ENCODE peak calls at places on chromosomes 13 and 19, in ten cellular contexts. N is heart left ventricle, D is nephron progenitor cell, U is OCI-LY7, H is neural crest cell, Y is fibroblast of mammary gland, K is esophagus squamous epithelium, R is lower leg skin, G is lung, T is A549. B is an unnamed sample.
A peak's percentile ranks its signal among the peaks of the same experiment; 100 is the strongest.

GRCh38 chr19:42250666-42251531 is 4.0 kb downstream of the ERF start:
- DNase-seq in K (no peak), U (no peak), Y (peak; percentile 66), T (no peak), H (no peak), G (no peak), N (no peak), R (no peak), D (no peak), B (peak; percentile 71)

GRCh38 chr13:111202745-111203144 is 87.6 kb downstream of the ARHGEF7 start:
- DNase-seq in Y (peak; percentile 90), U (peak; percentile 66), T (peak; percentile 26), H (no peak), G (no peak), R (no peak), D (no peak), K (no peak), N (no peak), B (peak; percentile 51)

GRCh38 chr19:10292206-10292788 is 2.5 kb downstream of the ICAM5 start:
- DNase-seq in K (no peak), R (peak; percentile 96), N (peak; percentile 92), D (peak; percentile 92), U (peak; percentile 81), T (peak; percentile 72), H (peak; percentile 65), Y (peak; percentile 43), G (peak; percentile 92), B (peak; percentile 87)

GRCh38 chr13:94345374-94346195 is 133.9 kb downstream of the DCT start:
- DNase-seq in T (peak; percentile 24), Y (peak; percentile 56), R (no peak), H (no peak), D (no peak), K (no peak), N (no peak), U (peak; percentile 1), G (no peak), B (no peak)

GRCh38 chr19:5060591-5061339 is 91.9 kb downstream of the KDM4B start:
- DNase-seq in T (no peak), K (no peak), U (no peak), R (no peak), Y (no peak), D (no peak), H (no peak), G (no peak), N (no peak), B (no peak)

GRCh38 chr19:33947565-33947964 is 150.9 kb downstream of the KCTD15 start:
- DNase-seq in N (no peak), U (peak; percentile 3), G (no peak), T (no peak), K (no peak), H (no peak), R (peak; percentile 48), Y (no peak), D (no peak), B (no peak)

GRCh38 chr13:53285896-53286430 is 257.4 kb downstream of the OLFM4 start:
- DNase-seq in D (no peak), U (no peak), H (no peak), T (no peak), N (no peak), K (no peak), R (no peak), G (no peak), Y (no peak), B (no peak)

GRCh38 chr19:38685666-38686529 is 38.4 kb downstream of the ACTN4 start:
- DNase-seq in G (no peak), H (no peak), T (peak; percentile 88), K (no peak), N (no peak), U (no peak), D (no peak), Y (peak; percentile 67), R (no peak), B (peak; percentile 37)

GRCh38 chr13:98397221-98397620 is 179.7 kb downstream of the STK24 start:
- DNase-seq in R (no peak), H (no peak), Y (peak; percentile 12), U (no peak), G (no peak), K (no peak), D (no peak), T (no peak), N (no peak), B (no peak)

GRCh38 chr13:72851678-72852014 is 69.7 kb downstream of the PIBF1 start:
- DNase-seq in H (no peak), U (no peak), R (no peak), G (no peak), K (no peak), N (no peak), D (no peak), Y (no peak), T (no peak), B (no peak)

GRCh38 chr13:36377822-36378480 is 31.8 kb upstream of the SPART start:
- DNase-seq in T (no peak), Y (no peak), D (no peak), K (no peak), R (no peak), H (no peak), G (no peak), U (no peak), N (no peak), B (no peak)

GRCh38 chr13:99214232-99214631 is 13.6 kb downstream of the UBAC2 start:
- DNase-seq in U (no peak), Y (no peak), T (no peak), K (no peak), H (no peak), D (no peak), N (no peak), R (no peak), G (no peak), B (peak; percentile 84)

GRCh38 chr13:111483621-111483987 is 163.2 kb downstream of the TEX29 start:
- DNase-seq in K (no peak), Y (no peak), T (no peak), G (no peak), D (no peak), U (no peak), H (no peak), N (no peak), R (no peak), B (no peak)

GRCh38 chr13:37656247-37656940 is 57.8 kb upstream of the POSTN start:
- DNase-seq in U (no peak), T (peak; percentile 78), D (no peak), K (no peak), G (no peak), N (no peak), H (no peak), Y (peak; percentile 99), R (no peak), B (no peak)

GRCh38 chr13:50122465-50122864 is 107.2 kb downstream of the KCNRG start:
- DNase-seq in K (no peak), H (no peak), Y (no peak), D (no peak), U (peak; percentile 32), G (no peak), N (no peak), R (no peak), T (no peak), B (no peak)

GRCh38 chr13:42477588-42478190 is 96.3 kb upstream of the TNFSF11 start:
- DNase-seq in U (no peak), D (no peak), R (no peak), Y (peak; percentile 19), H (no peak), T (no peak), G (no peak), K (no peak), N (no peak), B (no peak)

GRCh38 chr13:42484396-42484795 is 89.6 kb upstream of the TNFSF11 start:
- DNase-seq in R (no peak), T (no peak), G (no peak), U (no peak), Y (peak; percentile 52), K (no peak), H (no peak), D (no peak), N (no peak), B (no peak)

GRCh38 chr13:42474954-42475353 is 99.0 kb upstream of the TNFSF11 start:
- DNase-seq in K (no peak), T (no peak), R (no peak), H (no peak), U (no peak), G (no peak), Y (peak; percentile 69), D (no peak), N (no peak), B (peak; percentile 80)

GRCh38 chr13:42478531-42479156 is 95.3 kb upstream of the TNFSF11 start:
- DNase-seq in Y (peak; percentile 53), U (peak; percentile 4), G (no peak), N (no peak), D (no peak), T (peak; percentile 30), H (no peak), R (no peak), K (no peak), B (no peak)
- TF ChIP-seq CTCF in Y (peak; percentile 57), U (peak; percentile 60), G (no peak), N (peak; percentile 6), D (no peak), T (peak; percentile 18), H (peak; percentile 49), R (no peak), K (peak; percentile 19), B (peak; percentile 27)

GRCh38 chr13:32587014-32587773 is 942 bp downstream of the PDS5B start:
- DNase-seq in N (peak; percentile 83), G (peak; percentile 57), H (peak; percentile 59), D (peak; percentile 77), T (peak; percentile 38), K (peak; percentile 9), U (peak; percentile 81), Y (peak; percentile 63), R (peak; percentile 92), B (peak; percentile 60)
- TF ChIP-seq CTCF in N (no peak), G (no peak), H (no peak), D (no peak), T (no peak), K (no peak), U (no peak), Y (no peak), R (no peak), B (no peak)

DNA sequence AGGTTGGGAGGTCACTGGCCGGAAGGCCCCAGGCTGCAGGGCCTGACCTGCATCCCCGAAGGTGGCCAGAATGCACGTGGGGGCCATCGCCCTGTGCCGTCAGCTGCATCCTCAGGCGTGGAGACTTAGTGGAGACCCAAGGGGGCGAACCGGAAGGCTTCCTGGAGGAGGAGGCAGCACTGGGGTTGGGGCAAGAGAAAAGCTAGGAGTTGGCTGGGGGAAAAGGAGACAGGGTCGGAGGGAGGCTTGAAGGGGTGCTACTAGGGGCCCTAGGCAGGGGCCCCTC is 1.4 kb upstream of the YJEFN3 start:
- DNase-seq in K (no peak), N (no peak), D (no peak), H (no peak), T (no peak), U (no peak), R (no peak), G (no peak), Y (no peak), B (no peak)
- TF ChIP-seq CTCF in K (no peak), N (no peak), D (no peak), H (no peak), T (no peak), U (no peak), R (no peak), G (no peak), Y (no peak), B (no peak)

DNA sequence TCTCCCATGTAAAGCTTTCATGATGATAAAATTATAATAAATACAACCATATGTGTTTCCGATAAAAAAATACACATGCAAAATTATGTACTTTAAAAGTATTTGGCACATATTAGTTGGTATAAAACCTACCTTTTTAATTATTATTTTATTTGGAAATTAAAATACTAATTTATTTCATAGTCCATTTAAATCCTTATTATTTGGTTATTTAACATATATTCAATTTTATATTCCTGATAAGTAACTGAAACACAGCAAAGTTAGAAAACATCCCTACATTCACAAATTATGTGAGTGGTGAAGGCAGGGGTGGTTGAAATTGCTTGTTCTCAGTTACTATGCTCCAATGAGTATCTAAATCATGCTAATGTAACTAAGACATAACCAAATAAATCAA is 920.5 kb downstream of the SLITRK1 start:
- DNase-seq in T (no peak), D (no peak), U (no peak), K (no peak), R (no peak), H (no peak), G (no peak), N (no peak), Y (no peak), B (no peak)
- TF ChIP-seq CTCF in T (no peak), D (no peak), U (no peak), K (no peak), R (no peak), H (no peak), G (no peak), N (no peak), Y (no peak), B (no peak)

B was measured in activated CD8-positive, alpha-beta T cell treated with anti-CD3 and anti-CD28 coated beads for 36 hours.